ENCODE peak calls at places on chromosome 2, in four cellular contexts. C, N, X and W are unnamed samples.

GRCh38 chr2:56040834-56041233 is 117.3 kb upstream of the EFEMP1 start:
- DNase-seq in C (no peak), N (no peak), X (no peak), W (no peak)

GRCh38 chr2:241804326-241805276 is 4.4 kb upstream of the NEU4 start:
- DNase-seq in C (no peak), X (peak; percentile 38), N (peak; percentile 27), W (no peak)

GRCh38 chr2:45024600-45025291 is 15.5 kb upstream of the SIX2 start:
- DNase-seq in X (peak; percentile 89), N (peak; percentile 84), C (no peak), W (no peak)

GRCh38 chr2:180728928-180729559 is 251.4 kb upstream of the UBE2E3 start:
- DNase-seq in X (peak; percentile 53), N (peak; percentile 93), C (no peak), W (no peak)

GRCh38 chr2:205407984-205408383 is 274.3 kb upstream of the NRP2 start:
- DNase-seq in C (no peak), X (no peak), N (peak; percentile 87), W (no peak)

GRCh38 chr2:17752892-17753802 is 463 bp downstream of the SMC6 start:
- DNase-seq in X (peak; percentile 83), N (peak; percentile 52), C (no peak), W (peak; percentile 49)

GRCh38 chr2:137223722-137224121 is 458.4 kb downstream of the THSD7B start:
- DNase-seq in N (no peak), C (no peak), X (no peak), W (no peak)

GRCh38 chr2:239803102-239803763 is 221.9 kb downstream of the NDUFA10 start:
- DNase-seq in N (no peak), C (no peak), X (no peak), W (no peak)

GRCh38 chr2:1744151-1744445 is 217 bp downstream of the PXDN start:
- DNase-seq in C (no peak), N (no peak), X (peak; percentile 31), W (peak; percentile 40)

GRCh38 chr2:202831241-202831997 is 40.1 kb downstream of the ICA1L start:
- DNase-seq in C (peak; percentile 19), N (peak; percentile 60), X (peak; percentile 72), W (no peak)

GRCh38 chr2:26692814-26693286 is 328 bp downstream of the KCNK3 start:
- DNase-seq in N (peak; percentile 70), C (no peak), X (peak; percentile 25), W (no peak)

GRCh38 chr2:191719261-191719660 is 41.3 kb downstream of the NABP1 start:
- DNase-seq in X (no peak), N (no peak), C (no peak), W (no peak)

GRCh38 chr2:120470041-120470716 is 124.2 kb downstream of the INHBB start:
- DNase-seq in C (no peak), X (peak; percentile 90), N (peak; percentile 91), W (no peak)

GRCh38 chr2:196148736-196149135 is 22.6 kb downstream of the STK17B start:
- DNase-seq in N (no peak), X (no peak), C (no peak), W (no peak)

GRCh38 chr2:224363281-224363680 is 38.6 kb downstream of the FAM124B start:
- DNase-seq in X (peak; percentile 13), C (no peak), N (no peak), W (no peak)

GRCh38 chr2:85680707-85681353 is 12.8 kb upstream of the SFTPB start:
- DNase-seq in X (no peak), N (no peak), C (no peak), W (no peak)

GRCh38 chr2:180495606-180496005 is 484.8 kb upstream of the UBE2E3 start:
- DNase-seq in X (no peak), C (no peak), N (peak; percentile 51), W (no peak)

GRCh38 chr2:198312621-198313483 is 508.5 kb downstream of the PLCL1 start:
- DNase-seq in N (no peak), C (no peak), X (no peak), W (no peak)

GRCh38 chr2:74019516-74019915 is 34.8 kb downstream of the TET3 start:
- DNase-seq in C (no peak), N (no peak), X (no peak), W (no peak)

GRCh38 chr2:28342081-28342967 is 50.3 kb upstream of the FOSL2 start:
- DNase-seq in C (no peak), N (peak; percentile 91), X (peak; percentile 66), W (no peak)

GRCh38 chr2:237593036-237593435 is 2.5 kb upstream of the RAB17 start:
- DNase-seq in C (no peak), X (no peak), N (no peak), W (no peak)

GRCh38 chr2:189000221-189000620 is 26.0 kb downstream of the COL3A1 start:
- DNase-seq in C (no peak), N (no peak), X (no peak), W (no peak)

GRCh38 chr2:233387667-233388528 is 33.6 kb downstream of the DGKD start:
- DNase-seq in N (peak; percentile 94), C (no peak), X (peak; percentile 88), W (no peak)

GRCh38 chr2:89845532-89845931 is 1154.1 kb downstream of the RPIA start:
- DNase-seq in N (no peak), X (no peak), C (no peak), W (no peak)

DNA sequence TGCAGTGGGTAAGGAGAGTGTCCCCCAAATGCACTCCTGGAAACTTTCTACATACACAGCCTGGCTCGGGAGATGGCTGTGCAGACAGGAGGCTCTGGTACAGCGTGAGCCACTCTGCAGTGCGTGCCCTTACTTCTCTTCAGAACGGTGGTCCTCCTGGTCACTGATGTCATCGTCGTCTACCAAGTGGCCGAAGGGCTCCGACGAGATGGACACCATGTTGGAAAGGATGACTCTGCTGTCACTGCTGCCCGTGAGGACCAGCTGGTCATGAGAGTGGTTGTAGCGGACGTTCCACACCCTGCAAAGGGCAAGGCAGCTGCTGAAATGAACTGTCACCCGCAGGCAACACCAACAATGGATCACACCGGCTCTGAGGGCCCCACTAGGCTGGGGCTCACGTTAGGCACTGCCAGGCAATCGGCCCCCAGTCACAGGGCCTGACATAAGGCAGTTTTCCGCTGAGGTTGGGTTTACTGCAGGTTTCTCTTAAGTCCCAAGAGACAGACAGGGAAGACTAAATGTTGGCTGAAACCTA is 185.3 kb downstream of the EIPR1 start:
- DNase-seq in N (no peak), C (no peak), X (no peak), W (no peak)
- TF ChIP-seq CTCF in N (no peak), C (no peak), X (no peak), W (no peak)

GRCh38 chr2:66587216-66587615 is 152.3 kb downstream of the MEIS1 start:
- DNase-seq in C (no peak), N (peak; percentile 24), X (peak; percentile 54), W (no peak)
- TF ChIP-seq CTCF in C (no peak), N (no peak), X (peak; percentile 43), W (peak; percentile 49)

GRCh38 chr2:88668862-88669261 is 22.6 kb upstream of the RPIA start:
- DNase-seq in N (no peak), C (no peak), X (peak; percentile 24), W (no peak)

GRCh38 chr2:88669371-88670214 is 21.9 kb upstream of the RPIA start:
- DNase-seq in X (peak; percentile 56), C (no peak), N (peak; percentile 40), W (no peak)

GRCh38 chr2:88673363-88673762 is 18.1 kb upstream of the RPIA start:
- DNase-seq in C (no peak), N (no peak), X (no peak), W (no peak)

GRCh38 chr2:88667219-88667618 is 24.3 kb upstream of the RPIA start:
- DNase-seq in N (no peak), C (no peak), X (no peak), W (no peak)

GRCh38 chr2:88671786-88672427 is 19.6 kb upstream of the RPIA start:
- DNase-seq in C (no peak), X (peak; percentile 64), N (peak; percentile 47), W (no peak)
- TF ChIP-seq CTCF in C (peak; percentile 96), X (peak; percentile 94), N (peak; percentile 84), W (peak; percentile 93)

GRCh38 chr2:8000861-8001260 is 681.0 kb upstream of the ID2 start:
- DNase-seq in N (no peak), C (no peak), X (peak; percentile 37), W (no peak)
- TF ChIP-seq CTCF in N (no peak), C (peak; percentile 11), X (peak; percentile 38), W (no peak)

DNA sequence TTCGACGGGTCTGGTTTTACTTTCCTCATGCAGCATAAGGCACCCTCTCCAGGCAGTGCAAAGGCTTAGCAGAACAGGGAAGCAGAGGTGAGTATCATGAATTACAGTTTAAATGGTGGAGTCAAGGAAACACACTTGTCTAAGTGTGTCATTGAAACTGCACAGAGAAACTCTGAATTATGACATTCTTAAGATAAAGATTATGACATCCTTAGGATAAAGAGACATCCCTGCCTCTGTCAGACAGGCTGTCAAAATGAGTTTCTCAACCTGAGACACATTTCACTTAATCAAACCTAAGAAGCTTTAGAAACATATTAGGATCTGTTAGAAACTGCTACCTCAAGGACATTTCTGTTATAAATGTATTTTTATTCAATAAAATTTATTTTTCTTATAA is 113.2 kb downstream of the DHRS9 start:
- DNase-seq in X (no peak), N (no peak), C (no peak), W (no peak)
- TF ChIP-seq CTCF in X (no peak), N (no peak), C (no peak), W (no peak)

GRCh38 chr2:82790277-82791021 is 1668.6 kb downstream of the SUCLG1 start:
- DNase-seq in X (peak; percentile 13), C (no peak), N (peak; percentile 30), W (no peak)
- TF ChIP-seq CTCF in X (no peak), C (no peak), N (no peak), W (no peak)

GRCh38 chr2:171893196-171893823 is 734 bp downstream of the SLC25A12 start:
- DNase-seq in N (peak; percentile 25), X (no peak), C (no peak), W (no peak)
- TF ChIP-seq CTCF in N (no peak), X (no peak), C (no peak), W (no peak)

GRCh38 chr2:165852394-165852793 is 58.3 kb upstream of the GALNT3 start:
- DNase-seq in X (no peak), C (no peak), N (no peak), W (no peak)
- TF ChIP-seq CTCF in X (no peak), C (no peak), N (no peak), W (no peak)

DNA sequence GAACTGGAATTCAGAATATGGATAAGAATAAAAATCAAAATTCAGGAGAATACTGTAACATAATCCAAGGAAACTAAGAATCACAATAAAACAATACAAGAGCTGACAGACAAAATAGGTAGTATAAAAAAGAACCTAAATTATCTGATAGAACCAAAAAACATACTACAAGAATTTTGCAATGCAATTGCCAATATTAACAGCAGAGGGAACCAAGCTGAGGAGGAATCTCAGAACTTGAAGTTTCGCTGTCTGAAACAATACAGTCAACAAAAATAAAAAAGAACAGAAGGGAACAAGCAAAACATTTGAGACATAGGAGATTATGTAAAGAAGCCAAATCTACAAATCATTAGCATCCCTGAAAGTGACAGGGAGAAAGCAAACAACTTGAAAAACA is 84.1 kb upstream of the GALNT13 start:
- DNase-seq in N (no peak), X (no peak), C (no peak), W (no peak)
- TF ChIP-seq CTCF in N (no peak), X (peak; percentile 20), C (no peak), W (no peak)